ENCODE peak calls at places on chromosomes 5 and 9, in five cellular contexts. C is BJ, A is epithelial cell of esophagus, T is fibroblast of lung, E is neural crest cell. J is an unnamed sample.

GRCh38 chr9:136947955-136948510 is 3.0 kb downstream of the C8G start:
- DNase-seq in C (no peak), A (peak; percentile 51), T (peak; percentile 37), E (peak; percentile 49), J (no peak)

GRCh38 chr9:126379661-126380365 is 53.2 kb downstream of the MVB12B start:
- DNase-seq in C (no peak), A (peak; percentile 82), T (no peak), E (no peak), J (no peak)

GRCh38 chr9:32384002-32384363 is 460 bp upstream of the ACO1 start:
- DNase-seq in C (no peak), A (no peak), T (no peak), E (peak; percentile 3), J (no peak)

GRCh38 chr5:23506329-23507236 is 826 bp upstream of the PRDM9 start:
- DNase-seq in C (no peak), A (peak; percentile 71), T (peak; percentile 63), E (peak; percentile 11), J (no peak)

GRCh38 chr5:42836070-42836769 is 24.5 kb upstream of the SELENOP start:
- DNase-seq in C (no peak), A (no peak), T (no peak), E (no peak), J (no peak)

GRCh38 chr9:92369075-92369474 is 35.3 kb downstream of the OGN start:
- DNase-seq in C (no peak), A (no peak), T (no peak), E (no peak), J (no peak)

GRCh38 chr9:135410831-135411473 is 68.6 kb upstream of the PPP1R26 start:
- DNase-seq in C (no peak), A (no peak), T (no peak), E (no peak), J (no peak)

GRCh38 chr9:134158753-134159392 is 5.5 kb downstream of the RNU6ATAC start:
- DNase-seq in C (no peak), A (no peak), T (no peak), E (no peak), J (no peak)

GRCh38 chr5:172713113-172713808 is 57.7 kb downstream of the DUSP1 start:
- DNase-seq in C (no peak), A (no peak), T (peak; percentile 18), E (peak; percentile 84), J (no peak)

GRCh38 chr5:185095-186070 is 5.9 kb upstream of the LRRC14B start:
- DNase-seq in C (no peak), A (no peak), T (no peak), E (no peak), J (no peak)

GRCh38 chr5:31890025-31890424 is 251.1 kb downstream of the PDZD2 start:
- DNase-seq in C (no peak), A (no peak), T (no peak), E (no peak), J (no peak)

GRCh38 chr9:106956971-106957370 is 94.0 kb downstream of the ZNF462 start:
- DNase-seq in C (no peak), A (no peak), T (peak; percentile 62), E (no peak), J (no peak)

GRCh38 chr5:142403583-142403982 is 78.8 kb upstream of the SPRY4 start:
- DNase-seq in C (no peak), A (peak; percentile 89), T (no peak), E (no peak), J (no peak)

GRCh38 chr5:69498384-69498783 is 5.8 kb downstream of the OCLN start:
- DNase-seq in C (no peak), A (peak; percentile 43), T (no peak), E (no peak), J (no peak)

GRCh38 chr5:38582662-38583061 is 26.2 kb upstream of the LIFR start:
- DNase-seq in C (no peak), A (no peak), T (no peak), E (no peak), J (no peak)

GRCh38 chr5:89081360-89081759 is 198.4 kb upstream of the MEF2C start:
- DNase-seq in C (no peak), A (no peak), T (no peak), E (no peak), J (no peak)

GRCh38 chr9:132631280-132631679 is 38.5 kb downstream of the DDX31 start:
- DNase-seq in C (peak; percentile 24), A (peak; percentile 87), T (peak; percentile 48), E (no peak), J (no peak)

GRCh38 chr5:81204205-81204604 is 28.9 kb upstream of the CKMT2 start:
- DNase-seq in C (no peak), A (no peak), T (no peak), E (no peak), J (no peak)

GRCh38 chr5:72464071-72464470 is 43.1 kb downstream of the ZNF366 start:
- DNase-seq in C (no peak), A (peak; percentile 75), T (no peak), E (no peak), J (no peak)

GRCh38 chr9:95605826-95606555 is 89.2 kb upstream of the PTCH1 start:
- DNase-seq in C (no peak), A (no peak), T (no peak), E (no peak), J (no peak)

GRCh38 chr5:139655727-139656271 is 7.7 kb downstream of the CXXC5 start:
- DNase-seq in C (no peak), A (no peak), T (peak; percentile 69), E (no peak), J (no peak)

GRCh38 chr5:80213467-80213866 is 42.4 kb downstream of the SERINC5 start:
- DNase-seq in C (no peak), A (no peak), T (no peak), E (no peak), J (no peak)

GRCh38 chr9:117772960-117773359 is 68.8 kb downstream of the TLR4 start:
- DNase-seq in C (peak; percentile 73), A (peak; percentile 3), T (no peak), E (no peak), J (no peak)

GRCh38 chr9:116100711-116101111 is 52.9 kb upstream of the PAPPA start:
- DNase-seq in C (no peak), A (peak; percentile 95), T (peak; percentile 57), E (no peak), J (no peak)

GRCh38 chr5:15993934-15994333 is 185.7 kb downstream of the MARCHF11 start:
- DNase-seq in C (no peak), A (peak; percentile 14), T (peak; percentile 33), E (no peak), J (no peak)

GRCh38 chr5:136285501-136285900 is 79.8 kb downstream of the TRPC7 start:
- DNase-seq in C (no peak), A (no peak), T (peak; percentile 9), E (no peak), J (no peak)

DNA sequence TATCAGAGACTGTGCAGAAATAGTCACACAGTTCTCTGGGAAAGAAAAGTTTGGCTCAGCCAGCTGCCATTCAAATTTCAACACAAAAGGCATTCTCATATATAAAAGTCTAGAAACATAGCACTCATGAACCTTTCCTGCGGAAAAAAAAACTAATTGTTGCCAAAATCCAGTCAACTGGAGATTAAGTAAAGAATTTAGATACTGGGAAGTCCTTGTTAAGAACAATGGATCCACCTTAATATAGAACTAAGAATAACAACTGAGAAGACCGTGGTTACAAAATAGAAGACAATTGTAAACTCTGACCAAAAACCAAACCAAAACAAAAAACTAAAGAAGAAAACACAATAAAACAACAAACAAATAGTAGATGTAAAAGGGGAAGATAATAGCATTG is 238.8 kb upstream of the PCSK5 start:
- DNase-seq in C (no peak), A (no peak), T (no peak), E (no peak), J (no peak)
- TF ChIP-seq CTCF in C (no peak), A (no peak), T (no peak), E (no peak), J (no peak)

DNA sequence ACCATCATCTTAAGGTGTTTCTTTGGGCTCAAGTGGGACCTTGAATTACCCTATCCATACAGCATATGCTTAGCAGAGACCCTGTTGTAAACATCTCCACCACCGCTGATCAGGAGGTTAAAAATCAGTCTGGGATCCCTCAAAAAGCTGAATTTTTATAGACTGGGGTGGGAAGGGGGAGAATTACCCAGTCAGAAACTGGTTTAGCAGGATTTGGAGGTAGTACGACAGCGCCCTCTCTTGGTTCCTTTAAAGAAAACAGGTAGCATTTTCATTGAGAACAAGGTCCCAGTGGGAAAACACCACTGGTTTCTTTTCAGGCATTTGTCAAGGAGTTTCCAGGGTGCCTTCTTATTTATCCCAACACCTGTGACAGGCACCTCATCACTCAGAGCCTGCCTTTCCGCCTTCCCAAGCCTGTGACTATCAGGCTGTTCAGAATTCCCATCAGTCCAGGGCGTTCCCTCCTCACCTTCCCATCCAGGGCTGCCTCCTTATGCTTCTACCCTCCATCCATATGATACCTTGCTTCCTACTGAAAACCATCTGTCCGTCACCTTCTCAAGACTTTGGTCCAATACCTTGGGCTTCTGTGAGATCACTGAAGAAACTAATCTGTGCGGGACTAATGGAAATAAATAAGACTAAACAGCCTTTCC is 203.8 kb upstream of the RAI14 start:
- DNase-seq in C (no peak), A (peak; percentile 63), T (peak; percentile 63), E (no peak), J (no peak)
- TF ChIP-seq CTCF in C (peak; percentile 59), A (peak; percentile 71), T (peak; percentile 27), E (peak; percentile 67), J (no peak)

GRCh38 chr9:486156-486555 is 271.5 kb downstream of the DOCK8 start:
- DNase-seq in C (no peak), A (peak; percentile 70), T (no peak), E (no peak), J (no peak)

GRCh38 chr9:479951-480350 is 265.3 kb downstream of the DOCK8 start:
- DNase-seq in C (no peak), A (no peak), T (no peak), E (no peak), J (no peak)

GRCh38 chr9:479316-479715 is 264.7 kb downstream of the DOCK8 start:
- DNase-seq in C (no peak), A (peak; percentile 43), T (no peak), E (no peak), J (no peak)

GRCh38 chr9:487429-487828 is 272.8 kb downstream of the DOCK8 start:
- DNase-seq in C (no peak), A (no peak), T (no peak), E (no peak), J (no peak)

GRCh38 chr9:482736-483135 is 268.1 kb downstream of the DOCK8 start:
- DNase-seq in C (no peak), A (peak; percentile 56), T (no peak), E (no peak), J (no peak)
- TF ChIP-seq CTCF in C (no peak), A (no peak), T (no peak), E (no peak), J (no peak)

DNA sequence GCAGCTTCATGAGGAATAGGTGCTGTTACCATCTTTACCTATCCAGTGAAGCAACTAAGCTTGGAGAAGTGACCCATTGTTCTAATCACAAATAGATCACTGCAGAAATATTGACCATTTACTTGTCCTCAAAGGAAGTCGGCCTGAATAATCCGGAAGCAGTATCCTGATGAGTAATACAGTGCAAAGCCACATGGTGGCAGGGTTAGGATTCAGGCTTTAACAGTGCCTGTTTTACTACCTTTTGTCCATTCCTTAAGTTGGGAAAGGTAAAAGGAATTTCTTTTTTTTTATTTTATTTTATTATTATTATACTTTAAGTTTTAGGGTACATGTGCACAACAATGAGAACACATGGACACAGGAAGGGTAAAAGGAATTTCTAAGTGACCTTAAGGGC is 336.3 kb downstream of the KDM4C start:
- DNase-seq in C (no peak), A (peak; percentile 37), T (no peak), E (no peak), J (no peak)
- TF ChIP-seq CTCF in C (peak; percentile 33), A (peak; percentile 50), T (no peak), E (peak; percentile 58), J (peak; percentile 28)

GRCh38 chr9:123825337-123825736 is 104.6 kb downstream of the DENND1A start:
- DNase-seq in C (no peak), A (peak; percentile 7), T (peak; percentile 16), E (no peak), J (no peak)
- TF ChIP-seq CTCF in C (peak; percentile 15), A (peak; percentile 33), T (no peak), E (peak; percentile 33), J (no peak)

J was measured in D721Med.